ENCODE peak calls at places on chromosomes 5 and 9, in five cellular contexts. I, J, Q, D and X are unnamed samples.

GRCh38 chr5:171492781-171493180 is 73.3 kb downstream of the FGF18 start:
- DNase-seq in I (no peak), J (peak), Q (no peak), D (no peak), X (no peak)

GRCh38 chr9:82499337-82499736 is 510.8 kb downstream of the SPATA31D1 start:
- DNase-seq in I (no peak), Q (no peak), J (no peak), D (no peak), X (no peak)

GRCh38 chr5:61330879-61331406 is 1.1 kb upstream of the ZSWIM6 start:
- DNase-seq in I (peak), Q (peak), J (peak), D (peak), X (peak)

GRCh38 chr5:14268236-14268701 is 125.1 kb downstream of the TRIO start:
- DNase-seq in Q (no peak), D (peak), J (peak), I (no peak), X (no peak)

GRCh38 chr9:16532272-16532671 is 338.2 kb downstream of the BNC2 start:
- DNase-seq in J (no peak), D (no peak), Q (no peak), I (no peak), X (no peak)

GRCh38 chr5:78597858-78598415 is 50.6 kb downstream of the LHFPL2 start:
- DNase-seq in J (peak), Q (no peak), D (no peak), I (no peak), X (no peak)

GRCh38 chr5:154411338-154411737 is 34.5 kb upstream of the SAP30L start:
- DNase-seq in I (no peak), D (no peak), J (no peak), Q (no peak), X (no peak)

GRCh38 chr9:14311940-14312572 is 1.9 kb downstream of the NFIB start:
- DNase-seq in Q (no peak), J (no peak), I (no peak), D (no peak), X (no peak)

GRCh38 chr5:80125962-80126480 is 90.9 kb downstream of the THBS4 start:
- DNase-seq in Q (no peak), J (peak), D (no peak), I (no peak), X (no peak)

GRCh38 chr5:140690376-140690932 is 716 bp downstream of the HARS1 start:
- DNase-seq in D (peak), Q (no peak), I (no peak), J (no peak), X (no peak)

GRCh38 chr9:83965350-83966208 is 14.4 kb downstream of the HNRNPK start:
- DNase-seq in I (no peak), D (no peak), J (no peak), Q (no peak), X (no peak)

GRCh38 chr5:153775923-153776322 is 262.8 kb downstream of the FAM114A2 start:
- DNase-seq in J (no peak), Q (no peak), D (no peak), I (no peak), X (no peak)

GRCh38 chr9:34630402-34631154 is 1.7 kb upstream of the ARID3C start:
- DNase-seq in D (no peak), J (no peak), I (no peak), Q (no peak), X (no peak)

GRCh38 chr5:142192799-142193428 is 84.3 kb downstream of the NDFIP1 start:
- DNase-seq in I (no peak), D (no peak), Q (no peak), J (no peak), X (no peak)

GRCh38 chr9:74282526-74283253 is 214.4 kb upstream of the RORB start:
- DNase-seq in Q (no peak), I (no peak), D (no peak), J (no peak), X (no peak)

GRCh38 chr5:138459311-138459710 is 6.0 kb upstream of the EGR1 start:
- DNase-seq in I (no peak), J (no peak), Q (no peak), D (peak), X (peak)

GRCh38 chr5:96247097-96247675 is 185.9 kb downstream of the PCSK1 start:
- DNase-seq in J (peak), D (no peak), Q (no peak), I (no peak), X (no peak)

GRCh38 chr5:140372971-140373487 is 13.0 kb downstream of the SLC4A9 start:
- DNase-seq in J (peak), Q (peak), I (peak), D (peak), X (peak)

GRCh38 chr9:34892886-34893285 is 65.2 kb upstream of the PHF24 start:
- DNase-seq in Q (no peak), J (no peak), D (no peak), I (no peak), X (no peak)

GRCh38 chr9:72315510-72316287 is 49.3 kb downstream of the ZFAND5 start:
- DNase-seq in D (peak), Q (peak), J (peak), I (no peak), X (no peak)

GRCh38 chr5:79697222-79698164 is 7.9 kb downstream of the CMYA5 start:
- DNase-seq in Q (no peak), D (peak), J (peak), I (no peak), X (no peak)

GRCh38 chr5:371811-372555 is 50.5 kb downstream of the AHRR start:
- DNase-seq in I (no peak), Q (no peak), D (no peak), J (no peak), X (no peak)

GRCh38 chr9:6677803-6678202 is 32.3 kb upstream of the GLDC start:
- DNase-seq in I (no peak), J (no peak), D (no peak), Q (no peak), X (no peak)

GRCh38 chr9:129885018-129885669 is 49.9 kb downstream of the USP20 start:
- DNase-seq in D (no peak), J (no peak), Q (peak), I (peak), X (peak)

GRCh38 chr9:121853617-121854395 is 202.4 kb downstream of the DAB2IP start:
- DNase-seq in D (no peak), Q (no peak), I (peak), J (no peak), X (no peak)

DNA sequence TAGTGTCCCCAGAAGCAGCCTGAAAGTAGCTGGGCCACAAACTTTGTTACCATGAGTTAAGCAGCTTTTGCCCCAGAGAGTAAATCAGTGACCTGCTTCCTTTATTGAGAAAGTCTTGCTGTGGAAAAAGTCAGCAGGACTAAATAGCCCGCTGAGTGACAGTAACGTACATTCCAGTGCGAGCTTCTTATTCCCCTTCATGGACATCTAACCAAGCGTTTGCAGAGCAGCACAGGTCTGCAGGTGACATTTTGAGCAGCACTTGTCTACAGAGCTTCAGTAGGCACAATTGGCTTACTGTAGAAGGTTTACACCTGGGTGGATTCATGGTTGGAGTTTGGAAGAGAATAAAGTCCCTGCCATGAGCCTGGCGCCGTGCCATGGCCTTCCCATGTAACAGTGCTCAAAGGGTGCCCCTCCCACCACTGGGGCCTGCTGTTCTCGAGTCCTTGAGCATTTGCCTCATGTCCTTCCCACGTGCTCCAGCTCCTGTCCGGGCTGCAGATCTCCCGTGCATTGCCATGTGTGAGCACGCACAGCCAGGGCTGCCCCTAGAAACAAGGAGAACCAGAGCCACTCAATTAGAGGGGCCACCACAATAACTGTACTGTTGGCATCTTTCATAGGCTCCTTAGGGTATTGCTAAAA is 41.3 kb upstream of the GRHPR start:
- DNase-seq in Q (no peak), D (no peak), J (no peak), I (no peak), X (no peak)
- H3K27ac ChIP-seq in Q (no peak), D (no peak), J (no peak), I (no peak), X (no peak)

GRCh38 chr9:33445389-33445881 is 2.0 kb downstream of the AQP3 start:
- DNase-seq in I (peak), D (peak), J (no peak), Q (no peak), X (no peak)
- H3K27ac ChIP-seq in I (no peak), D (peak), J (no peak), Q (peak), X (no peak)

DNA sequence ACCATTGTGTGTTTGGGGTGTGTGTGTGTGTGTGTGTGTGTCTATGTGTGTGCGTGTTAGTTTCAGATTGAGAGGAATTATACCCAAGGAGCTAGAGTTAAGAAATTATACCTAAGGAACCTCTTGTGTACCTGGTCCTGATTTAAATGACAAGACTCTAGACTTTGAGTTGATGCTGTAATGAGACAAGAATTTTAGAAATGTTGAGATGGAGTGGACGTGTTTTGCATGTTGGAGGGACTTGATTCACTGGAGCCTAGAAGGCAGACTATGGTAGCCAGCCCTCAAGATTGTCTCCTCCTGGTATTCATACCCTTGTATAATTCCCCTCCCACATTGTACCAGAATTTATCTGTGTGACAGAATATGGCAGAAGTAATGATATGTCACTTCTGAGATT is 52.4 kb upstream of the HSPB3 start:
- DNase-seq in J (no peak), Q (no peak), I (no peak), D (no peak), X (no peak)
- H3K27ac ChIP-seq in J (no peak), Q (no peak), I (no peak), D (no peak), X (no peak)

DNA sequence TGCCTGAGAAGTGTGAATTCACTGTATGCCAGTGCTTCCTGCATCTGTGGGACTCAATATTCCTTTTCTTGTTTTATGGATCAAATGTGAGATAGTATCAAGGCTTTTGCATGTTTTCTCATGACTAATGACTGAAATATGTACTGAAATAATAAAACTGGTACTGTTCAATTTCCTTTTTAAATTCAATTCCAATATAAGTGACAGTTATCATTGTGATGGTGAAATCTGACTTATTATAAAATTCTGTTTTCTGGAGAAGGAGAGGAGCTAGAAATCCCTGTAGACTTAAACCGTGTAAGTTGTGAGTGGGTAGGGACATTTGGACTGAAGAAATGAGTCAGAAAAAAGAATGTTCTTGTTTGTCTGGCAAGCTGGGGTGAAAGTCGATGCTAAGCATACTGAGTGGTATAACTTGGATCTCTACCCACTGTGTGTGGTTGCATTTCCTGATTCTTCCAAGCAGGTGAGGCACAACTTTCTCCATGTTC is 245.2 kb downstream of the EFNA5 start:
- DNase-seq in Q (no peak), D (no peak), J (peak), I (no peak), X (no peak)
- H3K27ac ChIP-seq in Q (no peak), D (peak), J (peak), I (no peak), X (no peak)

DNA sequence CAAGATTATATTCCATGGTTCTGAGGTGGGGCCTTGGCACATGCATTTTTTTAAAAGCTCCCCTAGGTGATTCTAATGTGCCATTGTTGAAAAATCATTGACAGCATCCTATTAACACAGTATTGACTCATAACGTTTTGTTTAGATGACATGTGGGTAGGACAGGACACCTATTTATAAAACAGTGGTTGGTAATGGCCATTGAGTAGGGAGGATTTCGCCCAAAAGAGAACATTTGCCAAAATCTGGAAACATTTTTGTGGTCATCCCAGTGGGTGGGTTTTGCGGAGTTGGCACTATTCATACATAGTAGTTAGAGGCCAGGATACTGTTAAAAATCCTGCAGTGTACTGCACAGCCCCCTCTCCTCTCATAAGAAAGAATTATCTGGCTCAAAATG is 6.4 kb upstream of the CHD1 start:
- DNase-seq in Q (no peak), I (no peak), J (peak), D (no peak), X (no peak)
- H3K27ac ChIP-seq in Q (no peak), I (no peak), J (no peak), D (no peak), X (no peak)

GRCh38 chr9:36590246-36590645 is 17.6 kb downstream of the MELK start:
- DNase-seq in Q (no peak), J (no peak), D (no peak), I (no peak), X (no peak)

DNA sequence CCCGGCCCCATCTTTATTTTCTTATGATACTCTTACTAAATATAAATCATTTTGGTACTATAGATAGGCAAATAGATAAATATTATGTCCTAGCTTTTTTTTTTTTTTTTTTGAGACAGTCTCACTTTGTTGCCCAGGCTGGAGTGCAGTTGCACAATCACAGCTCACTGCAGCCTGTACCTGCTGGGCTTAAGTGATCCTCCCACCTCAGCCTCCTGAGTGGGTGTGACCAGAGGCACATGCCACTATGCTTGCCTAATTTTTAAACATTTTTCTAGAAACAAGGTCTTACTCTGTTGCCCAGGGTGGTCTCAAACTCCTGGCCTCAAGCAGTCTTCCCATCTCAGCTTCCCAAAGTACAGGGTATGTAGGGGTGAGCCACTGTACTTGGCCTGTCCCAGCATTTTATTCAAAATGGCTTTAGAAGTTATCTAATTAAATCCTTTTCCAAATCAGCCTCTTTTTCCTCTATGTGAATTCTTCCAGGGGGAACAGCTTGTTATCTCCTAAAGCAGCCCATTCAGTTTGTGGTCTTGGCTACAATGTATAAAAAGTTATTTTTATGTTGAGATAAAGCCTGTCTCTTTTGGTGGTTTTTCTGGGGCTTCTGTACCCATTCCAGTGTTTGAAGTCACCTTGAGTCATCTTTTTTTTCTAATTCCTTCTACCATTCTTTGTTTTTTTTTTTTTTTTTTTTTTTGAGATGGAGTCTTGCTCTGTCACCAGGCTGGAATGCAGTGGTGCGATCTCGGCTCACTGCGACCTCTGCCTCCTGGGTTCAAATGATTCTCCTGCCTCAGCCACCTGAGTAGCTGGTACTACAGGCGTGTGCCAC is 12.1 kb downstream of the MELK start:
- DNase-seq in D (no peak), I (no peak), Q (no peak), J (peak), X (no peak)
- H3K27ac ChIP-seq in D (no peak), I (no peak), Q (no peak), J (peak), X (no peak)

DNA sequence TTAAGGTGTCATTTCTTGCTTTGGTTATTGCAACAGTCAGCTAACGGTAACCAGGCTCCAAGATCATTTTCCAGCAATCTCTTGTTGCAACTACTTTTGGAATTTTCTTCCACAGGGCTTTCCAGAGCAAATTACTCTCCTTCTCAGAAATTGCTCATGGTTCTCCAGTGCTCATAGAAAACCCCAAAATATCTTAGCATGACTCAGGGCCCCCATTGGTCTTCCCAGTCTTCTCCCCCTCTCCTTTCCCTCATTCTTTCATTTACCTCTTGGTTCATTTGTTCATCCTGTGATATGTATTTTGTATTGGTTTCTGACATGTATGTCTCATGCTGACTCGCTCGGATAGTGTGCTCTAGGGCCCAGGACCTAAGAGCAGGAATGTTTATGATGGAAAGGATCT is 35.6 kb downstream of the WWC1 start:
- DNase-seq in Q (no peak), J (peak), D (no peak), I (no peak), X (no peak)
- H3K27ac ChIP-seq in Q (no peak), J (no peak), D (peak), I (no peak), X (no peak)

GRCh38 chr9:134627417-134628353 is 13.9 kb upstream of the COL5A1 start:
- DNase-seq in J (no peak), Q (peak), I (peak), D (no peak), X (no peak)
- H3K27ac ChIP-seq in J (no peak), Q (no peak), I (no peak), D (peak), X (no peak)